ENCODE peak calls at places on chromosomes 5 and 9, in nine cellular contexts. M is DMS 273 treated with DMSO at 0.1 percent for 48 hours; C is NCI-H1436; E is GM04504; Q is H54; L is NCI-H748 treated with DMSO at 0.1 percent for 48 hours; Y is heart right ventricle; D is upper lobe of right lung; Z is activated naive CD8-positive, alpha-beta T cell treated with anti-CD3 and anti-CD28 coated beads, Interleukin-2, amount 50 U/mL, for 24 hours. A is an unnamed sample.

GRCh38 chr5:177483042-177483441 is 9.6 kb upstream of the DBN1 start:
- DNase-seq in M (no peak), C (no peak), E (no peak), Q (no peak), L (no peak), Y (no peak), D (no peak), Z (no peak), A (no peak)

GRCh38 chr5:150734579-150735384 is 24.0 kb downstream of the DCTN4 start:
- DNase-seq in M (no peak), C (no peak), E (no peak), Q (no peak), L (no peak), Y (peak), D (peak), Z (peak), A (peak)

GRCh38 chr9:129283705-129284606 is 105.9 kb upstream of the IER5L start:
- DNase-seq in M (no peak), C (no peak), E (no peak), Q (no peak), L (no peak), Y (no peak), D (peak), Z (no peak), A (no peak)

GRCh38 chr9:12989669-12990068 is 214.8 kb downstream of the LURAP1L start:
- DNase-seq in M (no peak), C (no peak), E (no peak), Q (no peak), L (no peak), Y (no peak), D (no peak), Z (no peak), A (no peak)

GRCh38 chr9:111068816-111069215 is 30.5 kb upstream of the LPAR1 start:
- DNase-seq in M (no peak), C (no peak), E (peak), Q (no peak), L (no peak), Y (no peak), D (no peak), Z (no peak), A (no peak)

GRCh38 chr5:80238778-80239679 is 16.8 kb downstream of the SERINC5 start:
- DNase-seq in M (peak), C (no peak), E (no peak), Q (no peak), L (peak), Y (peak), D (no peak), Z (no peak), A (no peak)

GRCh38 chr9:86126998-86127972 is 27.9 kb upstream of the GOLM1 start:
- DNase-seq in M (peak), C (peak), E (peak), Q (peak), L (peak), Y (peak), D (peak), Z (no peak), A (no peak)

GRCh38 chr5:173923236-173924104 is 35.3 kb downstream of the CPEB4 start:
- DNase-seq in M (no peak), C (no peak), E (no peak), Q (no peak), L (no peak), Y (no peak), D (no peak), Z (no peak), A (no peak)

GRCh38 chr5:181114284-181114843 is 16.6 kb downstream of the OR2V1 start:
- DNase-seq in M (no peak), C (no peak), E (no peak), Q (no peak), L (no peak), Y (no peak), D (peak), Z (no peak), A (no peak)

GRCh38 chr9:77020438-77021264 is 1.2 kb downstream of the FOXB2 start:
- DNase-seq in M (no peak), C (no peak), E (no peak), Q (no peak), L (no peak), Y (no peak), D (no peak), Z (no peak), A (peak)